ENCODE peak calls at places on chromosomes 12 and 14, in four cellular contexts. Y is activated naive CD4-positive, alpha-beta T cell treated with anti-CD3 and anti-CD28 coated beads for 36 hours; E is astrocyte of the spinal cord; Q is stimulated activated CD8-positive, alpha-beta memory T cell treated with anti-CD3 and anti-CD28 coated beads, Interleukin-4, amount 100 ng/mL, for 1 hour. Z is an unnamed sample.

GRCh38 chr12:123533672-123534643 is at the start of gene RILPL1:
- DNase-seq in E (peak), Q (no peak), Y (peak), Z (no peak)

GRCh38 chr14:68174446-68174845 is 354.9 kb downstream of the RAD51B start:
- DNase-seq in E (no peak), Q (no peak), Y (no peak), Z (no peak)

GRCh38 chr12:111503116-111503515 is 96.0 kb downstream of the ATXN2 start:
- DNase-seq in E (no peak), Y (no peak), Q (no peak), Z (no peak)

GRCh38 chr12:124007810-124008570 is 35.0 kb downstream of the ZNF664 start:
- DNase-seq in Q (no peak), E (no peak), Y (peak), Z (peak)

GRCh38 chr12:76706099-76706498 is 57.8 kb upstream of the ZDHHC17 start:
- DNase-seq in Q (no peak), E (no peak), Y (no peak), Z (no peak)

GRCh38 chr12:1832801-1833595 is 12.6 kb downstream of the LRTM2 start:
- DNase-seq in Q (no peak), E (no peak), Y (no peak), Z (no peak)

GRCh38 chr14:85536835-85537195 is 6.9 kb downstream of the FLRT2 start:
- DNase-seq in Y (no peak), Q (no peak), E (no peak), Z (no peak)

GRCh38 chr12:34400423-34400881 is 378.2 kb downstream of the ALG10 start:
- DNase-seq in Y (peak), E (no peak), Q (no peak), Z (no peak)

GRCh38 chr12:25054783-25055144 is 105.9 kb upstream of the BCAT1 start:
- DNase-seq in Y (peak), E (peak), Q (no peak), Z (no peak)

GRCh38 chr12:62516932-62517331 is 50.3 kb downstream of the MON2 start:
- DNase-seq in Q (no peak), Y (no peak), E (no peak), Z (no peak)

GRCh38 chr12:111519937-111520336 is 79.2 kb downstream of the ATXN2 start:
- DNase-seq in Y (no peak), E (no peak), Q (no peak), Z (no peak)

GRCh38 chr12:93789767-93790166 is 112.6 kb downstream of the CRADD start:
- DNase-seq in E (no peak), Y (no peak), Q (no peak), Z (no peak)

GRCh38 chr14:31208546-31209424 is 1.2 kb upstream of the HECTD1 start:
- DNase-seq in Q (no peak), Y (peak), E (no peak), Z (no peak)

GRCh38 chr14:67887478-67887877 is 67.9 kb downstream of the RAD51B start:
- DNase-seq in Y (no peak), E (no peak), Q (no peak), Z (no peak)

GRCh38 chr14:100904307-100905019 is 941 bp upstream of the RTL1 start:
- DNase-seq in Q (no peak), Y (no peak), E (no peak), Z (no peak)

GRCh38 chr12:77559400-77560074 is 271.2 kb upstream of the NAV3 start:
- DNase-seq in Q (no peak), Y (no peak), E (no peak), Z (no peak)

GRCh38 chr12:68361953-68362352 is 29.8 kb upstream of the MDM1 start:
- DNase-seq in Y (no peak), E (no peak), Q (no peak), Z (no peak)

GRCh38 chr12:24822121-24822899 is 126.6 kb downstream of the BCAT1 start:
- DNase-seq in E (peak), Q (no peak), Y (no peak), Z (no peak)

GRCh38 chr12:94714378-94714777 is 64.0 kb upstream of the TMCC3 start:
- DNase-seq in Y (no peak), Q (no peak), E (peak), Z (no peak)

GRCh38 chr14:55123101-55123500 is 6.0 kb upstream of the LGALS3 start:
- DNase-seq in Y (no peak), Q (no peak), E (peak), Z (no peak)

GRCh38 chr12:3602488-3602887 is 111.5 kb downstream of the PRMT8 start:
- DNase-seq in Q (no peak), Y (no peak), E (no peak), Z (no peak)

GRCh38 chr12:87756721-87757120 is 272.5 kb downstream of the C12orf50 start:
- DNase-seq in E (no peak), Q (no peak), Y (no peak), Z (no peak)

GRCh38 chr12:114774181-114774580 is 90.2 kb upstream of the TBX3 start:
- DNase-seq in Y (no peak), Q (no peak), E (peak), Z (no peak)

GRCh38 chr12:34186492-34186891 is 164.2 kb downstream of the ALG10 start:
- DNase-seq in Y (no peak), Q (no peak), E (no peak), Z (no peak)

GRCh38 chr12:99809921-99810320 is 162.4 kb downstream of the GARIN6 start:
- DNase-seq in Y (no peak), E (no peak), Q (no peak), Z (no peak)

GRCh38 chr12:21065845-21066244 is 65.1 kb upstream of the SLCO1B1 start:
- DNase-seq in Y (no peak), Q (no peak), E (peak), Z (no peak)

GRCh38 chr12:47307680-47308399 is 228.1 kb upstream of the AMIGO2 start:
- DNase-seq in Q (no peak), Y (peak), E (peak), Z (peak)

GRCh38 chr12:34607520-34608195 is 585.4 kb downstream of the ALG10 start:
- DNase-seq in Y (no peak), Q (no peak), E (no peak), Z (no peak)

GRCh38 chr12:116964740-116965090 is 54.0 kb downstream of the FBXW8 start:
- DNase-seq in E (no peak), Q (no peak), Y (no peak), Z (no peak)

GRCh38 chr14:52402812-52403526 is 88.9 kb downstream of the PTGER2 start:
- DNase-seq in Y (peak), Q (no peak), E (peak), Z (peak)

Z was measured in HL-60.